ENCODE peak calls at places on chromosomes 11 and 22, in nine cellular contexts. U is RPMI7951; N is NCI-H1930; O is GM10248; M is HAP-1; R is activated CD4-positive, alpha-beta T cell treated with anti-CD3 and anti-CD28 coated beads, Interleukin-2, amount 10 ng/mL, durations not matched to agents 7 days and 5 days; L is Daoy; I is progenitor cell of endocrine pancreas; D is stimulated activated CD4-positive, alpha-beta T cell treated with anti-CD3 and anti-CD28 coated beads, Interleukin-15, amount 100 ng/mL, for 1 hour. E is an unnamed sample.

GRCh38 chr11:87203907-87204602 is 166.3 kb downstream of the TMEM135 start:
- DNase-seq in U (no peak), N (no peak), O (no peak), M (no peak), R (no peak), L (no peak), I (no peak), D (no peak), E (no peak)

GRCh38 chr11:114075343-114075610 is 15.8 kb downstream of the ZBTB16 start:
- DNase-seq in U (no peak), N (no peak), O (no peak), M (no peak), R (no peak), L (no peak), I (no peak), D (no peak), E (no peak)

GRCh38 chr22:36435516-36436415 is 45.7 kb downstream of the TXN2 start:
- DNase-seq in U (no peak), N (no peak), O (peak; percentile 71), M (peak; percentile 29), R (peak; percentile 81), L (no peak), I (no peak), D (peak; percentile 37), E (no peak)

GRCh38 chr11:119421941-119422504 is 949 bp downstream of the THY1 start:
- DNase-seq in U (peak; percentile 35), N (no peak), O (no peak), M (peak; percentile 19), R (no peak), L (peak; percentile 51), I (peak; percentile 19), D (no peak), E (no peak)

GRCh38 chr22:27677895-27678458 is 123.6 kb downstream of the MN1 start:
- DNase-seq in U (no peak), N (no peak), O (no peak), M (no peak), R (no peak), L (no peak), I (no peak), D (no peak), E (no peak)

GRCh38 chr11:46890665-46891064 is 27.7 kb downstream of the LRP4 start:
- DNase-seq in U (no peak), N (no peak), O (no peak), M (no peak), R (no peak), L (no peak), I (no peak), D (no peak), E (no peak)

GRCh38 chr11:132610216-132610615 is 922.1 kb downstream of the OPCML start:
- DNase-seq in U (no peak), N (no peak), O (no peak), M (no peak), R (no peak), L (no peak), I (no peak), D (no peak), E (no peak)

GRCh38 chr11:115715371-115715770 is 211.2 kb upstream of the CADM1 start:
- DNase-seq in U (no peak), N (no peak), O (no peak), M (no peak), R (no peak), L (no peak), I (no peak), D (no peak), E (no peak)

GRCh38 chr22:43388420-43388851 is 23.4 kb upstream of the MPPED1 start:
- DNase-seq in U (peak; percentile 44), N (peak; percentile 38), O (peak; percentile 85), M (peak; percentile 88), R (peak; percentile 75), L (peak; percentile 80), I (peak; percentile 89), D (peak; percentile 48), E (peak; percentile 17)

GRCh38 chr11:14789879-14790484 is 102.0 kb downstream of the CYP2R1 start:
- DNase-seq in U (no peak), N (no peak), O (no peak), M (no peak), R (no peak), L (no peak), I (no peak), D (no peak), E (no peak)

GRCh38 chr22:35596821-35597220 is 20.3 kb downstream of the MB start:
- DNase-seq in U (peak; percentile 25), N (no peak), O (no peak), M (no peak), R (no peak), L (peak; percentile 33), I (no peak), D (no peak), E (no peak)

GRCh38 chr11:46719048-46719542 is at the start of gene F2:
- DNase-seq in U (no peak), N (no peak), O (no peak), M (no peak), R (no peak), L (no peak), I (no peak), D (no peak), E (no peak)

GRCh38 chr11:76291576-76292526 is 85.5 kb upstream of the WNT11 start:
- DNase-seq in U (no peak), N (no peak), O (no peak), M (no peak), R (no peak), L (peak; percentile 31), I (no peak), D (no peak), E (peak; percentile 64)

GRCh38 chr11:68153742-68154141 is 32.6 kb upstream of the CHKA start:
- DNase-seq in U (no peak), N (no peak), O (no peak), M (no peak), R (no peak), L (no peak), I (no peak), D (no peak), E (no peak)

GRCh38 chr11:29300441-29300840 is 716.4 kb downstream of the KCNA4 start:
- DNase-seq in U (peak; percentile 64), N (no peak), O (no peak), M (no peak), R (no peak), L (peak; percentile 42), I (no peak), D (no peak), E (no peak)

GRCh38 chr22:37804886-37805857 is 2.6 kb upstream of the GCAT start:
- DNase-seq in U (peak; percentile 84), N (peak; percentile 45), O (peak; percentile 57), M (no peak), R (peak; percentile 63), L (peak; percentile 92), I (peak; percentile 69), D (peak; percentile 41), E (peak; percentile 55)

GRCh38 chr11:45052361-45052760 is 94.1 kb upstream of the PRDM11 start:
- DNase-seq in U (no peak), N (no peak), O (no peak), M (no peak), R (no peak), L (no peak), I (no peak), D (no peak), E (no peak)

GRCh38 chr22:50691521-50691920 is 18.9 kb downstream of the SHANK3 start:
- DNase-seq in U (peak; percentile 43), N (no peak), O (no peak), M (peak; percentile 54), R (peak; percentile 65), L (no peak), I (no peak), D (no peak), E (no peak)

GRCh38 chr11:104781719-104782376 is 116.4 kb downstream of the CASP12 start:
- DNase-seq in U (no peak), N (no peak), O (no peak), M (no peak), R (no peak), L (no peak), I (no peak), D (no peak), E (no peak)

GRCh38 chr11:44315947-44316387 is 6.0 kb upstream of the ALX4 start:
- DNase-seq in U (peak; percentile 34), N (peak; percentile 10), O (no peak), M (no peak), R (no peak), L (peak; percentile 72), I (no peak), D (no peak), E (peak; percentile 37)

GRCh38 chr11:6468712-6469495 is 4.8 kb downstream of the TRIM3 start:
- DNase-seq in U (peak; percentile 76), N (no peak), O (peak; percentile 74), M (peak; percentile 94), R (no peak), L (peak; percentile 65), I (peak; percentile 40), D (no peak), E (peak; percentile 48)

GRCh38 chr11:117479372-117479771 is 151.7 kb downstream of the CEP164 start:
- DNase-seq in U (no peak), N (no peak), O (peak; percentile 45), M (peak; percentile 29), R (no peak), L (no peak), I (no peak), D (no peak), E (no peak)

GRCh38 chr22:22109693-22110466 is 127.3 kb upstream of the TOP3B start:
- DNase-seq in U (no peak), N (no peak), O (no peak), M (no peak), R (no peak), L (no peak), I (no peak), D (no peak), E (no peak)

GRCh38 chr11:131693756-131694155 is 323.3 kb downstream of the NTM start:
- DNase-seq in U (peak; percentile 18), N (peak; percentile 44), O (no peak), M (no peak), R (no peak), L (no peak), I (no peak), D (no peak), E (no peak)

GRCh38 chr11:74018331-74019005 is 9.6 kb upstream of the UCP3 start:
- DNase-seq in U (peak; percentile 69), N (no peak), O (no peak), M (no peak), R (no peak), L (peak; percentile 66), I (no peak), D (no peak), E (no peak)

GRCh38 chr11:112279901-112280267 is 19.2 kb upstream of the PLET1 start:
- DNase-seq in U (peak; percentile 44), N (peak; percentile 49), O (peak; percentile 79), M (peak; percentile 83), R (peak; percentile 76), L (peak; percentile 64), I (peak; percentile 65), D (peak; percentile 51), E (peak; percentile 28)

GRCh38 chr11:119155733-119156492 is 7.1 kb downstream of the ABCG4 start:
- DNase-seq in U (peak; percentile 58), N (no peak), O (no peak), M (peak; percentile 64), R (no peak), L (peak; percentile 19), I (no peak), D (no peak), E (no peak)

GRCh38 chr11:44528103-44528502 is 37.4 kb upstream of the CD82 start:
- DNase-seq in U (no peak), N (no peak), O (no peak), M (no peak), R (no peak), L (peak; percentile 31), I (no peak), D (no peak), E (no peak)

GRCh38 chr22:38403806-38404205 is 51.2 kb downstream of the KCNJ4 start:
- DNase-seq in U (no peak), N (no peak), O (no peak), M (no peak), R (no peak), L (no peak), I (no peak), D (no peak), E (no peak)

GRCh38 chr11:43458486-43458885 is 99.8 kb downstream of the TTC17 start:
- DNase-seq in U (no peak), N (no peak), O (no peak), M (no peak), R (no peak), L (no peak), I (no peak), D (no peak), E (no peak)